ENCODE peak calls at places on chromosome 22, in eight cellular contexts. A, C, J, W, U, V, H and P are unnamed samples.

GRCh38 chr22:22748297-22748743 is 103.9 kb downstream of the GGTLC2 start:
- DNase-seq in W (peak), H (peak), U (no peak), V (peak), J (no peak), A (no peak), C (no peak), P (peak)

GRCh38 chr22:49207008-49207775 is 620.5 kb downstream of the BRD1 start:
- DNase-seq in J (no peak), V (peak), H (no peak), C (no peak), W (no peak), U (peak), A (no peak), P (no peak)

GRCh38 chr22:21867528-21868266 is at the start of gene MAPK1:
- DNase-seq in C (peak), U (peak), V (peak), H (peak), W (peak), A (peak), J (peak), P (peak)

GRCh38 chr22:43957871-43958270 is 2.6 kb downstream of the SAMM50 start:
- DNase-seq in W (no peak), C (no peak), J (no peak), V (no peak), H (peak), U (peak), A (no peak), P (no peak)

GRCh38 chr22:17303840-17304779 is 65.2 kb upstream of the CECR2 start:
- DNase-seq in H (no peak), C (no peak), J (no peak), W (no peak), V (no peak), U (no peak), A (peak), P (no peak)

GRCh38 chr22:26945565-26945964 is 288.2 kb downstream of the MIAT start:
- DNase-seq in A (no peak), H (no peak), W (no peak), J (no peak), U (no peak), C (no peak), V (no peak), P (no peak)

GRCh38 chr22:43385770-43386641 is 25.8 kb upstream of the MPPED1 start:
- DNase-seq in V (peak), U (peak), W (peak), J (peak), C (peak), A (peak), H (peak), P (peak)

GRCh38 chr22:23909258-23909898 is 15.2 kb downstream of the MIF start:
- DNase-seq in A (no peak), U (no peak), C (no peak), W (no peak), V (no peak), J (no peak), H (peak), P (no peak)

GRCh38 chr22:23898006-23898974 is 4.1 kb downstream of the MIF start:
- DNase-seq in H (no peak), V (no peak), J (peak), U (no peak), W (no peak), C (no peak), A (no peak), P (no peak)

GRCh38 chr22:39545310-39546063 is 12.9 kb upstream of the RPS19BP1 start:
- DNase-seq in W (no peak), A (peak), V (peak), C (no peak), J (peak), H (peak), U (no peak), P (peak)

GRCh38 chr22:23801238-23801821 is 14.6 kb downstream of the SMARCB1 start:
- DNase-seq in C (no peak), V (no peak), A (no peak), H (no peak), U (no peak), W (no peak), J (peak), P (no peak)

GRCh38 chr22:39098026-39098425 is 982 bp downstream of the APOBEC3H start:
- DNase-seq in A (no peak), U (peak), J (peak), W (no peak), H (no peak), C (no peak), V (peak), P (no peak)

GRCh38 chr22:21038405-21038804 is 6.0 kb upstream of the SLC7A4 start:
- DNase-seq in C (no peak), U (no peak), A (no peak), W (no peak), H (peak), V (no peak), J (peak), P (no peak)

GRCh38 chr22:27542602-27543001 is 259.0 kb downstream of the MN1 start:
- DNase-seq in J (no peak), A (no peak), W (no peak), V (no peak), U (no peak), H (no peak), C (no peak), P (no peak)

GRCh38 chr22:24592144-24592845 is 578 bp downstream of the LRRC75B start:
- DNase-seq in A (no peak), W (no peak), J (peak), U (no peak), V (peak), C (no peak), H (peak), P (no peak)

GRCh38 chr22:22671506-22671905 is 27.1 kb downstream of the GGTLC2 start:
- DNase-seq in U (no peak), A (no peak), J (no peak), C (no peak), V (no peak), H (no peak), W (no peak), P (no peak)

GRCh38 chr22:49535126-49535525 is 292.5 kb downstream of the BRD1 start:
- DNase-seq in H (no peak), V (peak), C (no peak), A (no peak), W (no peak), J (no peak), U (peak), P (no peak)

GRCh38 chr22:30314918-30315317 is 11.8 kb downstream of the TBC1D10A start:
- DNase-seq in A (no peak), V (no peak), U (no peak), W (no peak), C (no peak), J (no peak), H (no peak), P (no peak)

GRCh38 chr22:17871726-17872458 is 97.6 kb upstream of the BID start:
- DNase-seq in V (no peak), W (no peak), C (no peak), U (no peak), J (no peak), H (no peak), A (no peak), P (no peak)

GRCh38 chr22:29158546-29158945 is 47.1 kb upstream of the EMID1 start:
- DNase-seq in C (no peak), U (no peak), A (no peak), V (no peak), H (no peak), J (no peak), W (no peak), P (no peak)

GRCh38 chr22:31287818-31288495 is 4.3 kb downstream of the PIK3IP1 start:
- DNase-seq in V (no peak), W (no peak), C (no peak), H (no peak), U (peak), J (no peak), A (no peak), P (no peak)

GRCh38 chr22:29071261-29072045 is 1.4 kb upstream of the KREMEN1 start:
- DNase-seq in V (peak), H (peak), U (peak), C (no peak), W (peak), J (peak), A (peak), P (no peak)

GRCh38 chr22:42013385-42013784 is 14.8 kb downstream of the WBP2NL start:
- DNase-seq in W (no peak), H (no peak), V (no peak), J (no peak), U (no peak), C (no peak), A (no peak), P (no peak)

GRCh38 chr22:24189249-24190158 is 8.2 kb downstream of the SUSD2 start:
- DNase-seq in A (peak), U (peak), C (no peak), H (peak), J (peak), V (peak), W (peak), P (no peak)

GRCh38 chr22:33811686-33812085 is 108.6 kb downstream of the LARGE1 start:
- DNase-seq in A (no peak), H (peak), C (peak), J (peak), W (peak), V (no peak), U (peak), P (no peak)

GRCh38 chr22:34861787-34862186 is 204.2 kb upstream of the ISX start:
- DNase-seq in C (no peak), U (no peak), H (no peak), W (no peak), J (no peak), A (no peak), V (no peak), P (no peak)

GRCh38 chr22:27985323-27986275 is 66.5 kb upstream of the PITPNB start:
- DNase-seq in U (peak), H (no peak), A (no peak), W (no peak), C (no peak), J (no peak), V (no peak), P (no peak)

GRCh38 chr22:28873183-28873964 is 10.0 kb upstream of the ZNRF3 start:
- DNase-seq in C (no peak), V (no peak), A (no peak), U (no peak), H (no peak), J (no peak), W (no peak), P (no peak)

GRCh38 chr22:39598017-39598965 is 27.7 kb downstream of the CACNA1I start:
- DNase-seq in A (peak), U (no peak), C (no peak), V (peak), H (no peak), J (no peak), W (no peak), P (peak)

GRCh38 chr22:21697866-21698265 is 32.1 kb downstream of the PPIL2 start:
- DNase-seq in U (no peak), H (peak), C (no peak), A (no peak), W (no peak), V (no peak), J (no peak), P (no peak)

GRCh38 chr22:29987143-29987542 is 93.1 kb upstream of the HORMAD2 start:
- DNase-seq in A (no peak), V (no peak), U (no peak), J (no peak), W (no peak), C (no peak), H (no peak), P (no peak)

GRCh38 chr22:37639070-37639760 is at the start of gene SH3BP1:
- DNase-seq in U (no peak), C (no peak), A (peak), W (no peak), V (peak), H (peak), J (peak), P (no peak)

GRCh38 chr22:37641251-37641949 is 1.9 kb downstream of the SH3BP1 start:
- DNase-seq in C (no peak), J (no peak), W (no peak), H (no peak), U (no peak), A (no peak), V (no peak), P (no peak)

GRCh38 chr22:37639771-37640590 is 512 bp downstream of the SH3BP1 start:
- DNase-seq in A (no peak), V (peak), H (no peak), U (no peak), W (no peak), C (no peak), J (no peak), P (no peak)

GRCh38 chr22:37638351-37639069 is 959 bp upstream of the SH3BP1 start:
- DNase-seq in V (peak), U (no peak), H (no peak), C (no peak), W (no peak), J (no peak), A (no peak), P (peak)

DNA sequence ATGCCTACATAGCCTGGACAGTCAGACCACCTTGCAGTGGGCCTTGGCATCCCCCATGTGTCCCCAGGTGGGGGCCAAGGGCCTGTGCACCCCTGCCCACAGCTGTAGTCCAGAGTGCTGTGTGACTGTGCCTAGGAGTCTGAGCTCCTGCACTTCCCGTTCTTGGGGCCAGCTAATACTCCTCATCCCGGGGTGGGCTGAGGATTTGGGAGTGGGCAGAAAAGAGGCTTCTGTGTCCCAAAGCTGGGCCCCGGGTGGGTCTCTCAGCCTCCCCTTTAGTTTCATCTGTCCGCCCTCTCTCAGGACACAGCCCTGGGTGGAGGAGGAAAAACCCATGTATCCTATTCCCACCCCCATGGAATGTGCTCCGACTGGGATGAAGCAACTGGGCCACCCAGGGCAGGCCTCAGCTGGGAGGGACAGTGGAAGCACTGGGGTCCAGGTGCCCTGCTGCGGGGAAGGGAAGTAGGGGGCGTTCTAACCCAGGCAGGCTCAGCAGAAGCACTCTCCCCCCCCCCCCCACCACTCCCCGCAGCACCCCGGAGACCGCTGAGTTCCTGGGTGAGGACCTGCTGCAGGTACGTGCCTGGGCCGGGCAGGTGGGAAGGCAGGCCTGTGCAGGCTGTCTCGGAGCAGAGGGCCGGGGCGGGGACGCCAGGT is 1.3 kb downstream of the SH3BP1 start:
- DNase-seq in A (no peak), U (no peak), V (no peak), J (no peak), H (no peak), C (no peak), W (no peak), P (peak)
- H3K27ac ChIP-seq in A (peak), U (peak), V (no peak), J (no peak), H (no peak), C (no peak), W (peak), P (peak)

GRCh38 chr22:50537765-50538164 is 7.9 kb upstream of the KLHDC7B start:
- DNase-seq in V (no peak), U (no peak), A (no peak), H (no peak), C (no peak), W (no peak), J (no peak), P (no peak)
- H3K27ac ChIP-seq in V (no peak), U (peak), A (peak), H (no peak), C (peak), W (peak), J (no peak), P (peak)

GRCh38 chr22:35904332-35904692 is 124.3 kb downstream of the RBFOX2 start:
- DNase-seq in U (no peak), H (no peak), C (no peak), J (no peak), V (no peak), W (no peak), A (no peak), P (no peak)
- H3K27ac ChIP-seq in U (no peak), H (no peak), C (no peak), J (no peak), V (no peak), W (no peak), A (no peak), P (no peak)

GRCh38 chr22:45722006-45722405 is 50.4 kb downstream of the ATXN10 start:
- DNase-seq in V (no peak), A (no peak), W (no peak), H (no peak), U (no peak), C (no peak), J (no peak), P (no peak)
- H3K27ac ChIP-seq in V (no peak), A (no peak), W (no peak), H (no peak), U (no peak), C (no peak), J (no peak), P (no peak)

DNA sequence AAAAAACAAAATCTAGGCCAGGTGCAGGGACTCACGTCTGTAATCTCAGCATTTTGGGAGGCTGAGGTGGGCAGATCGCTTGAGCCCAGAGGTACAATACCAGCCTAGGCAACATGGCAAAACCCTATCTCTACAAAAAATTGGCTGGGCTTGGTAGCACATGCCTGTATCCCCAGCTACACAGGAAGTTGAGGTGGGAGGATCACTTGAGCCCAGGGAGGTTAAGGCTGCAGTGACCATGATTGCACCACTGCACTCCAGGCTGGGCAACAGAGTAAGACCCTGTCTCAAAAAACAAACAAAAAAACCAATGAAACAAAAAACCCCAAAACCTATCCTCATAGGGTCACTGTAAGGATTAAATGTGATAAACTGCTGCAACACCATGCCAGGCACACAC is 32.9 kb downstream of the HIRA start:
- DNase-seq in U (no peak), H (no peak), A (no peak), J (no peak), C (no peak), W (no peak), V (no peak), P (no peak)
- H3K27ac ChIP-seq in U (no peak), H (no peak), A (no peak), J (no peak), C (no peak), W (no peak), V (no peak), P (no peak)